ENCODE peak calls at places on chromosomes 7 and 10, in eight cellular contexts. D is fibroblast of mammary gland; C is mesenchymal stem cell; R is fibroblast of pulmonary artery; E is naive thymus-derived CD4-positive, alpha-beta T cell; Y is astrocyte of the spinal cord; K is GM23338; T is IMR-90. O is an unnamed sample.

GRCh38 chr7:98223898-98224700 is 12.9 kb downstream of the BHLHA15 start:
- DNase-seq in D (no peak), C (no peak), R (no peak), E (no peak), Y (no peak), K (no peak), T (no peak), O (no peak)

GRCh38 chr10:103576862-103577261 is 83.4 kb downstream of the NEURL1 start:
- DNase-seq in D (no peak), C (no peak), R (no peak), E (no peak), Y (no peak), K (no peak), T (no peak), O (no peak)

GRCh38 chr10:72303424-72304128 is 29.9 kb downstream of the DDIT4 start:
- DNase-seq in D (no peak), C (no peak), R (no peak), E (no peak), Y (no peak), K (no peak), T (no peak), O (no peak)

GRCh38 chr10:100100651-100101525 is 19.2 kb upstream of the CPN1 start:
- DNase-seq in D (peak; percentile 41), C (peak; percentile 19), R (peak; percentile 32), E (no peak), Y (no peak), K (peak; percentile 59), T (peak; percentile 42), O (peak; percentile 29)

GRCh38 chr7:151795168-151795754 is 81.7 kb downstream of the PRKAG2 start:
- DNase-seq in D (no peak), C (no peak), R (no peak), E (no peak), Y (no peak), K (no peak), T (no peak), O (no peak)

GRCh38 chr7:69775231-69775771 is 177.0 kb downstream of the AUTS2 start:
- DNase-seq in D (peak; percentile 86), C (no peak), R (peak; percentile 33), E (no peak), Y (no peak), K (no peak), T (no peak), O (no peak)

GRCh38 chr7:138519061-138519798 is 59.2 kb downstream of the TRIM24 start:
- DNase-seq in D (no peak), C (no peak), R (no peak), E (no peak), Y (no peak), K (no peak), T (no peak), O (no peak)

GRCh38 chr7:123571684-123572083 is 14.1 kb upstream of the NDUFA5 start:
- DNase-seq in D (peak; percentile 35), C (peak; percentile 31), R (peak; percentile 10), E (no peak), Y (peak; percentile 23), K (no peak), T (peak; percentile 6), O (no peak)

GRCh38 chr10:79123547-79123963 is 54.8 kb downstream of the ZMIZ1 start:
- DNase-seq in D (no peak), C (no peak), R (no peak), E (no peak), Y (peak; percentile 81), K (no peak), T (no peak), O (no peak)

GRCh38 chr10:121070257-121070656 is 219.1 kb downstream of the WDR11 start:
- DNase-seq in D (no peak), C (no peak), R (no peak), E (no peak), Y (no peak), K (peak; percentile 66), T (no peak), O (peak; percentile 59)

GRCh38 chr7:27251136-27251512 is 8.5 kb downstream of the EVX1 start:
- DNase-seq in D (no peak), C (no peak), R (no peak), E (no peak), Y (no peak), K (no peak), T (no peak), O (no peak)

GRCh38 chr7:6159097-6159483 is 113.3 kb downstream of the CYTH3 start:
- DNase-seq in D (peak; percentile 15), C (no peak), R (no peak), E (no peak), Y (no peak), K (no peak), T (peak; percentile 5), O (no peak)

GRCh38 chr7:155809947-155810606 is 2.2 kb downstream of the SHH start:
- DNase-seq in D (no peak), C (no peak), R (no peak), E (no peak), Y (no peak), K (peak; percentile 33), T (no peak), O (no peak)

GRCh38 chr7:82443801-82444219 is 233 bp upstream of the CACNA2D1 start:
- DNase-seq in D (peak; percentile 88), C (peak; percentile 91), R (peak; percentile 94), E (no peak), Y (peak; percentile 87), K (peak; percentile 85), T (peak; percentile 91), O (no peak)

GRCh38 chr7:82443044-82443800 is at the start of gene CACNA2D1:
- DNase-seq in D (peak; percentile 16), C (no peak), R (no peak), E (no peak), Y (peak; percentile 59), K (peak; percentile 60), T (no peak), O (no peak)

GRCh38 chr7:82441916-82442478 is 1.6 kb downstream of the CACNA2D1 start:
- DNase-seq in D (peak; percentile 28), C (peak; percentile 41), R (peak; percentile 41), E (no peak), Y (peak; percentile 33), K (peak; percentile 91), T (peak; percentile 41), O (no peak)

GRCh38 chr7:82444220-82445049 is 858 bp upstream of the CACNA2D1 start:
- DNase-seq in D (no peak), C (no peak), R (peak; percentile 10), E (no peak), Y (no peak), K (peak; percentile 60), T (no peak), O (no peak)

DNA sequence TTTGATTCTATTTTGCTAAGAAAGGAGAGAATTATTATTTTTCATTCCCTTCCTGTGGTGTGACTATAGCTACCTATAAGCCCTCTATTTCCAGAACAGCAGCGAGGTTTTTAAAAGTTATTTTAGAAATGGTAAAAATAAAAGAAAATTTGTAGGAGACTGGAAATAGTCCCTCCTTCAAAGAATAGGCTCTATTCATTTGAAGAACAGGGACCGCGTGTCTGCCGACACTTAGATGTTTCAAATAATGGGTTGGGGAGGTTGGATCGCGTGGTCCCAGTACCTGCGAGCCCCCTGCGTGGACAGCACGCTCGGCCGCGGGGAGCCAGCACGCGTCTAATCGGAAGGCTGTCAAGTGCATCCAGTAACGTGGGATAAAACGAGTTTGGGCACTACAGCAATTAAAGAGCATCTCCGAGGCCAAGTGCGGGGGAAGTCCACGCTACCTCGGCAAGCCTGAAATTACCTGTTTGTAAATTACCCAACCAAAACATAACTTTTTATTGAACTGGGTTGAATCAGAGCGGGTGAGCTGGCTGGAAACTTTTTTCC is 1.0 kb downstream of the CACNA2D1 start:
- DNase-seq in D (peak; percentile 19), C (peak; percentile 49), R (peak; percentile 33), E (no peak), Y (peak; percentile 39), K (peak; percentile 15), T (peak; percentile 19), O (no peak)
- H3K4me3 ChIP-seq in D (peak overlapping the region; percentile 77), C (peak overlapping the region; percentile 90), R (peak overlapping the region; percentile 61), E (no peak overlapping the region), Y (peak overlapping the region; percentile 78), K (peak overlapping the region; percentile 63), T (peak overlapping the region; percentile 96), O (no peak overlapping the region)

DNA sequence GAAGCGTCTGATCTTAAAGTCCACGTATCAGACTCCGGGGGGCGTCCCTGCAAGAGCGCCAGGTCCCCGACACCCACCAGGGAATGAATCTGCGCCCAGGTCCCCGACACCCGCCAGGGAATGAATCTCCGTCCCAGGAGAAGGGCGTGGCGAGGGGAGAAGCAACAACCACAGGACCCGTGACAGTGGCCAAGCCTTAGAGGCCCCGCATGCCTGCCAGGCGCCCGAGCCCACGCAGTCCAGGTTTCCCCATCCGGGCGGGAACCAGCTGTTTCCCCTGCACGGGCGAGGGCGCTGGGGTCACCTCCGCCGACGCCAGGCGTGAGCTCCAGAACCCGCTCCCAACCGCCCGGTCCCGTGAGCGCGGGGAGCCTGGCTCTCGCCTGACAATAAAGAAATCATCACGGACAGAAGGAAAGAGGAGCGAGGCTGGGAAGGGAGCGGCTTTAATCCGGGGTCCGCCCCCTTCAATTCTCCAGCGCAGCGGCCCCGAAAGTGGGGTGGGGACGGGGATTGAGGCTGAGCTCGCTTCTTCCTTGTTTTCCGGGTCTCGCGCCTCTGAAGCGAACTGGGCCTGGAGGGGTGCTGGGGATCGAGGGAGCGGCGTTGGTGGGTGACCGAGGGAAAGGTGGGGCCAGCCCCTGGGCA is 29.0 kb upstream of the BMS1 start:
- DNase-seq in D (no peak), C (no peak), R (no peak), E (no peak), Y (no peak), K (peak; percentile 29), T (no peak), O (no peak)
- H3K4me3 ChIP-seq in D (peak overlapping the region; percentile 31), C (peak overlapping the region; percentile 52), R (peak overlapping the region; percentile 44), E (peak overlapping the region; percentile 59), Y (peak overlapping the region; percentile 35), K (peak overlapping the region; percentile 74), T (peak overlapping the region; percentile 38), O (peak overlapping the region; percentile 59)

GRCh38 chr7:30584415-30584814 is 10.3 kb upstream of the GARS1 start:
- DNase-seq in D (no peak), C (no peak), R (no peak), E (no peak), Y (no peak), K (peak; percentile 48), T (no peak), O (no peak)
- H3K4me3 ChIP-seq in D (no peak overlapping the region), C (no peak overlapping the region), R (no peak overlapping the region), E (no peak overlapping the region), Y (no peak overlapping the region), K (peak overlapping the region; percentile 6), T (no peak overlapping the region), O (no peak overlapping the region)

DNA sequence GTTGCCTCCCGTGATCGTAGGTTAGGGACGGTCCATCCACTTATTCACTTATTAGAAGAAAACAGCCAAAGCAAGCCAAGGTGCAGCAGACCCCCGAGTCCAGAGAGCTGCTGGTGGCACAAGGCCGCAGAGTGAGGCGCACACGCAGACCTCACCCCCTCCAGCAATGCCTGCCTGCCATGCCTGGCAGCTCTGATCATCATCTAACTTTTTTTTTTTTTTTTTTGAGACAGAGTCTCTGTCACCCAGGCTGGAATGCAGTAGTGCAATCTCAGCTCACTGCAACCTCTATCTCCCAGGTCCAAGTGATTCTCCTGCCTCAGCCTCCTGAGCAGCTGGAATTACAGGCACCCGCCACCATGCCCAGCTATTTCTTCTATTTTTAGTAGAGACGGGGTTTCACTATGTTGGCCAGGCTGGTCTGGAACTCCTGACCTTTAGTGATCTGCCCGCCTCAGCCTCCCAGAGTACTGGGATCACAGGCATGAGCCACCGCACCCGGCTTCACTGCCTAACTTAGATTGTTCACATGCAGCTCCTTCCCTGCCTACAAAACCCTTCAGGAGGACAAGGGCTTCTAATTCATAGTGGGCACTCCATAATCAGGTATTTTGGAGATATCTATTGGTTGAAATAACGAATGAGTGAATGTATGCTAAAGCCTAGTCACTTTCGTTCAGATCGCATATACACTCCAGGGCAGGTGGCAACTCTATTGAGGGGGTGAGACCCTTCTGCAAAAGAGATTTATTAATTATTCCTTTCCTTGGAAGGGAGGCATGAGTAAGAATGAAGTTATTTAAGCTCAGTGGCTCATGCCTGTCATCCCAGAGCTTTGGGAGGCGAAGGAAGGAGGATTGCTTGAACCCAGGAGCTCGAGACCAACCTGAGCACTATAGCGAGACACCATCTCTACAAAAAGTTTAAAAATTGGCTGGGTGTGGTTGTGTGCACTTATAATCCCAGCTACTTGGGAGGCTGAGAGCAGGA is 15.9 kb downstream of the TRIM56 start:
- DNase-seq in D (no peak), C (no peak), R (no peak), E (no peak), Y (no peak), K (no peak), T (no peak), O (no peak)
- H3K4me3 ChIP-seq in D (peak overlapping the region; percentile 47), C (no peak overlapping the region), R (peak overlapping the region; percentile 30), E (no peak overlapping the region), Y (no peak overlapping the region), K (no peak overlapping the region), T (no peak overlapping the region), O (peak overlapping the region; percentile 31)